ENCODE peak calls at places on chromosomes 4 and X, in six cellular contexts. A, S, Y, Z, X and I are unnamed samples.

GRCh38 chr4:5409980-5410618 is 298.3 kb downstream of the EVC2 start:
- DNase-seq in A (no peak), S (no peak), Y (no peak), Z (no peak), X (peak), I (no peak)

GRCh38 chr4:160835789-160836188 is 1328.0 kb downstream of the FSTL5 start:
- DNase-seq in A (no peak), S (no peak), Y (peak), Z (no peak), X (no peak), I (peak)

GRCh38 chrX:10620121-10620699 is at the start of gene MID1:
- DNase-seq in A (no peak), S (no peak), Y (peak), Z (peak), X (no peak), I (peak)

GRCh38 chrX:104370089-104370488 is 115.4 kb upstream of the ESX1 start:
- DNase-seq in A (peak), S (no peak), Y (peak), Z (peak), X (peak), I (peak)

GRCh38 chrX:74090049-74090448 is 213.9 kb upstream of the ZCCHC13 start:
- DNase-seq in A (no peak), S (no peak), Y (no peak), Z (no peak), X (no peak), I (no peak)

GRCh38 chr4:124060261-124060918 is 652.1 kb downstream of the ANKRD50 start:
- DNase-seq in A (no peak), S (peak), Y (no peak), Z (peak), X (no peak), I (no peak)

GRCh38 chrX:149512225-149512885 is 7.2 kb upstream of the IDS start:
- DNase-seq in A (peak), S (peak), Y (no peak), Z (peak), X (peak), I (peak)

GRCh38 chr4:129335263-129335662 is 239.3 kb downstream of the C4orf33 start:
- DNase-seq in A (no peak), S (no peak), Y (no peak), Z (no peak), X (no peak), I (no peak)

GRCh38 chr4:149897784-149898183 is 82.1 kb upstream of the IQCM start:
- DNase-seq in A (no peak), S (no peak), Y (peak), Z (no peak), X (no peak), I (peak)

GRCh38 chr4:150136481-150136880 is 58.2 kb downstream of the DCLK2 start:
- DNase-seq in A (no peak), S (no peak), Y (no peak), Z (no peak), X (no peak), I (no peak)

GRCh38 chr4:337932-338758 is 531 bp downstream of the ZNF141 start:
- DNase-seq in A (no peak), S (no peak), Y (no peak), Z (no peak), X (no peak), I (no peak)

GRCh38 chrX:133988010-133988409 is 2.6 kb upstream of the GPC3 start:
- DNase-seq in A (no peak), S (no peak), Y (no peak), Z (no peak), X (no peak), I (no peak)

GRCh38 chr4:120052840-120053239 is 13.8 kb downstream of the MAD2L1 start:
- DNase-seq in A (no peak), S (no peak), Y (no peak), Z (no peak), X (no peak), I (no peak)

GRCh38 chr4:17805580-17805979 is 5.0 kb downstream of the DCAF16 start:
- DNase-seq in A (no peak), S (no peak), Y (no peak), Z (no peak), X (no peak), I (no peak)

GRCh38 chrX:19440713-19441112 is 74.6 kb downstream of the MAP3K15 start:
- DNase-seq in A (no peak), S (no peak), Y (no peak), Z (no peak), X (no peak), I (no peak)

GRCh38 chr4:99847362-99847976 is 30.8 kb downstream of the DAPP1 start:
- DNase-seq in A (no peak), S (peak), Y (no peak), Z (no peak), X (no peak), I (no peak)

GRCh38 chrX:26918633-26919032 is 544.5 kb downstream of the PPP4R3C start:
- DNase-seq in A (no peak), S (no peak), Y (peak), Z (peak), X (peak), I (peak)

GRCh38 chrX:110462957-110463356 is 104.3 kb downstream of the RTL9 start:
- DNase-seq in A (no peak), S (no peak), Y (no peak), Z (no peak), X (no peak), I (no peak)

GRCh38 chr4:60134106-60134505 is 1066.0 kb upstream of the ADGRL3 start:
- DNase-seq in A (no peak), S (no peak), Y (no peak), Z (no peak), X (no peak), I (no peak)

GRCh38 chrX:24777660-24778059 is 83.9 kb downstream of the POLA1 start:
- DNase-seq in A (no peak), S (peak), Y (no peak), Z (no peak), X (no peak), I (no peak)

GRCh38 chrX:20863649-20864048 is 510.6 kb upstream of the CNKSR2 start:
- DNase-seq in A (no peak), S (no peak), Y (no peak), Z (peak), X (no peak), I (no peak)

GRCh38 chr4:57492479-57492878 is 382.3 kb upstream of the IGFBP7 start:
- DNase-seq in A (no peak), S (no peak), Y (no peak), Z (no peak), X (no peak), I (no peak)

GRCh38 chr4:177131736-177132135 is 177.9 kb upstream of the NEIL3 start:
- DNase-seq in A (no peak), S (no peak), Y (no peak), Z (no peak), X (no peak), I (no peak)

GRCh38 chrX:124216396-124217124 is 115.9 kb upstream of the TEX13D start:
- DNase-seq in A (no peak), S (no peak), Y (no peak), Z (no peak), X (no peak), I (no peak)

GRCh38 chr4:123819362-123820035 is 422.9 kb downstream of the SPRY1 start:
- DNase-seq in A (no peak), S (no peak), Y (no peak), Z (no peak), X (no peak), I (no peak)

GRCh38 chrX:70030242-70030823 is 19.4 kb downstream of the AWAT2 start:
- DNase-seq in A (peak), S (no peak), Y (peak), Z (peak), X (peak), I (peak)

GRCh38 chr4:8191136-8191747 is 7.8 kb upstream of the SH3TC1 start:
- DNase-seq in A (peak), S (peak), Y (peak), Z (no peak), X (peak), I (no peak)

GRCh38 chr4:138898282-138898681 is 117.3 kb upstream of the NOCT start:
- DNase-seq in A (no peak), S (no peak), Y (no peak), Z (no peak), X (no peak), I (no peak)

GRCh38 chr4:108169639-108170038 is 907 bp upstream of the LEF1 start:
- DNase-seq in A (no peak), S (no peak), Y (no peak), Z (no peak), X (no peak), I (no peak)

GRCh38 chrX:54921427-54922021 is 900 bp downstream of the TRO start:
- DNase-seq in A (no peak), S (no peak), Y (no peak), Z (peak), X (peak), I (no peak)

GRCh38 chr4:87532109-87532508 is 2.9 kb upstream of the SPARCL1 start:
- DNase-seq in A (no peak), S (no peak), Y (no peak), Z (no peak), X (no peak), I (no peak)

GRCh38 chrX:12989456-12989855 is 14.5 kb downstream of the TMSB4X start:
- DNase-seq in A (no peak), S (no peak), Y (no peak), Z (no peak), X (no peak), I (no peak)

DNA sequence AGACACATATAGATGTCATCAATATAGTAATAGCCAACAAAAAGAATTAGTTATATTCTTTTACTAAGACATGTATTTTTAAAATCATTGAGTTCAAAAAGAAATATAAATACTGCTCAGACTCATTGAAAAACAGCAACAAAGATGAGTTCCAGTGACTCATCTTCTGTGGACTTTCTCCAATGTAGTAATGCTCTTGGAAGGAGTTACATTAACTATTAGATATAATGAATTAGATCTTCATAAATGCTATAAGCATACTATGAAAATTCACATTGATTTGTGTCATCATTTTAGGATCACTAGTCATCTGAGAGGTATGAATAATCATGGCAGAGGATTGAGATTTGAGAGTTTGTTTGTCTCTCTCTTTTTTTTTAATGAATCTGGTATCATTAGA is 547.8 kb upstream of the PCDH7 start:
- DNase-seq in A (no peak), S (no peak), Y (no peak), Z (no peak), X (no peak), I (no peak)
- TF ChIP-seq JUND in A (no peak), S (no peak), Y (no peak), Z (no peak), X (no peak), I (no peak)

GRCh38 chr4:16579866-16580265 is 318.6 kb downstream of the LDB2 start:
- DNase-seq in A (no peak), S (no peak), Y (no peak), Z (no peak), X (no peak), I (no peak)
- TF ChIP-seq JUND in A (no peak), S (no peak), Y (no peak), Z (no peak), X (no peak), I (no peak)

GRCh38 chr4:33054161-33054560 is 2334.0 kb downstream of the PCDH7 start:
- DNase-seq in A (no peak), S (no peak), Y (no peak), Z (no peak), X (no peak), I (no peak)
- TF ChIP-seq JUND in A (no peak), S (no peak), Y (no peak), Z (no peak), X (no peak), I (no peak)

DNA sequence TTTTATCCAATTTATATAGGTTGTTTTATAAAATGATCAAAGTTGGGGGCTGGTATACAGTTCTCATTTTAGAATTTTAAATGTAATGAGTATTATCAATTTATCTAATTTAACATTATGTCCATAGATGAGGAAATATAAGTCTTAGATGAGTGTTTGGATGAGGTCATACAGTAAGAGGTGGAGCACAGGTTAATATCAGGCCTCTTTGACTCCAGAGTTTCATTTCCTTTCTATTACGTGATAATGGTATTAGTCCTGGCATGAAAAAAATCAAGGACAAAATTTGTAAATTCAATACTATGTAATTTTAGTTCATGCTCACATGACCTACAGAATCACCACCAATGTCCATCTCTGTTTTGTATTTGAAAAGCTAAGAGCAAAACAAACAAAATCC is 269.8 kb downstream of the FSTL5 start:
- DNase-seq in A (no peak), S (no peak), Y (no peak), Z (no peak), X (no peak), I (no peak)
- TF ChIP-seq JUND in A (no peak), S (no peak), Y (no peak), Z (no peak), X (no peak), I (no peak)

DNA sequence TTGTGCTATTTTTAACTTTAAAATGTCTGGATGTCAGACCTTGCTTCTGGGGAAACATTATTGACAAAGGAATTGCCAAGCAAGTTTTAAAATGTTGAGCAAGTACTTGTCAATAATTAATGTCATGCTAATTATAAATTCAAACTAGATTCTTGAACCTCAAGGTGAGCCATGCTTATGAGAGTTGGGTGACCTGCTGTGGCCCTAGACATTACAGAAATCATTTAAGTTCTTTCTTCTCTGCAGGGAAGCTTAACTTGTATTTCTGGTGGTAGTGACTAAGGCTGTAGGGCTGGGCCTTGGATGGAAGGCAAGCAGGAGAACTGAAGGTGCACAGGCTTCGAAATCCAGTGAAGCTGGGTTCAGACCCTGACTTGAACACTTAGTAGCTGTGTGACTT is 14.8 kb upstream of the UCHL1 start:
- DNase-seq in A (no peak), S (no peak), Y (no peak), Z (no peak), X (no peak), I (no peak)
- TF ChIP-seq JUND in A (no peak), S (no peak), Y (no peak), Z (no peak), X (no peak), I (no peak)

DNA sequence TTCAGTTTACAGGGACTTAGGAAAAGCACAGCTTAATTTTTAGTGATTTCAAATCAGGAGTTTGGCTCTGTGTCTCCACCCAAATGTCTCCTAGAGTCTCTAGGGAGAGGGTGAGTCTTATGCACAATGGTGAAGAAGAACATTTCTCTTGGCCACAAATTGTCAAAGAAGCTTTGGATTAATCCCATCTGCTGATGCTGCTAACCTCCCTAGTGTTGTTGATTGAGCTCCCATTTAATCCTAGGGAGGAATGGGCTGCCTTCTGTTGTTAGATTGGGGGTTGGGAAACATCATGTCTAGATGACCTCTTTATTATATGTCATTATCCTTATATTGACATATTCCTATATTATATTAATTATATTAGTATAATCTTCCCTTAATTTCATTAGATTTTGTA is 50.0 kb upstream of the PASD1 start:
- DNase-seq in A (no peak), S (no peak), Y (no peak), Z (no peak), X (no peak), I (no peak)
- TF ChIP-seq JUND in A (no peak), S (no peak), Y (no peak), Z (no peak), X (no peak), I (no peak)

GRCh38 chr4:40971346-40971745 is 221.6 kb downstream of the NSUN7 start:
- DNase-seq in A (no peak), S (no peak), Y (no peak), Z (no peak), X (no peak), I (no peak)

GRCh38 chr4:40972722-40973121 is 223.0 kb downstream of the NSUN7 start:
- DNase-seq in A (no peak), S (no peak), Y (no peak), Z (no peak), X (no peak), I (no peak)

GRCh38 chr4:40978548-40978947 is 228.8 kb downstream of the NSUN7 start:
- DNase-seq in A (no peak), S (no peak), Y (no peak), Z (no peak), X (no peak), I (no peak)

GRCh38 chr4:40980318-40980883 is 230.6 kb downstream of the NSUN7 start:
- DNase-seq in A (no peak), S (no peak), Y (no peak), Z (no peak), X (peak), I (peak)

GRCh38 chr4:40976343-40976742 is 226.6 kb downstream of the NSUN7 start:
- DNase-seq in A (peak), S (no peak), Y (peak), Z (peak), X (peak), I (peak)
- TF ChIP-seq JUND in A (no peak), S (no peak), Y (no peak), Z (no peak), X (no peak), I (no peak)

GRCh38 chr4:54386270-54386669 is 157.2 kb downstream of the PDGFRA start:
- DNase-seq in A (no peak), S (no peak), Y (no peak), Z (no peak), X (no peak), I (no peak)
- TF ChIP-seq JUND in A (peak), S (no peak), Y (no peak), Z (no peak), X (no peak), I (no peak)

GRCh38 chr4:12583286-12583685 is 900.9 kb downstream of the RAB28 start:
- DNase-seq in A (no peak), S (no peak), Y (no peak), Z (no peak), X (no peak), I (no peak)

GRCh38 chr4:12584116-12584875 is 899.8 kb downstream of the RAB28 start:
- DNase-seq in A (no peak), S (no peak), Y (no peak), Z (no peak), X (no peak), I (no peak)

GRCh38 chr4:12576409-12576808 is 907.7 kb downstream of the RAB28 start:
- DNase-seq in A (no peak), S (no peak), Y (no peak), Z (no peak), X (no peak), I (no peak)

GRCh38 chr4:12580787-12581186 is 903.4 kb downstream of the RAB28 start:
- DNase-seq in A (no peak), S (no peak), Y (no peak), Z (no peak), X (no peak), I (no peak)

GRCh38 chr4:12579172-12579571 is 905.0 kb downstream of the RAB28 start:
- DNase-seq in A (no peak), S (no peak), Y (no peak), Z (no peak), X (no peak), I (no peak)
- TF ChIP-seq JUND in A (no peak), S (no peak), Y (no peak), Z (no peak), X (no peak), I (no peak)